ENCODE peak calls at places on chromosomes 3 and 15, in ten cellular contexts. K is H7; I is AG20443; Z is mucosa of gallbladder; E is HEK293T; X is AG08396; V is choroid plexus epithelial cell; D is cardiac fibroblast; S is stimulated activated naive CD8-positive, alpha-beta T cell treated with anti-CD3 and anti-CD28 coated beads, Interleukin-15, Interleukin-2, amounts not matched to agents 100 U/mL and 50 U/mL, for 24 hours; R is KG1. L is an unnamed sample.

GRCh38 chr3:112378989-112379692 is 46.2 kb downstream of the CD200 start:
- DNase-seq in K (no peak), I (peak; percentile 26), Z (no peak), E (no peak), X (peak; percentile 16), V (peak; percentile 99), D (peak; percentile 99), S (no peak), R (no peak), L (no peak)

GRCh38 chr15:94230886-94231727 is at the start of gene MCTP2:
- DNase-seq in K (peak; percentile 87), I (peak; percentile 77), Z (peak; percentile 88), E (no peak), X (peak; percentile 82), V (peak; percentile 54), D (peak; percentile 65), S (peak; percentile 90), R (peak; percentile 61), L (peak; percentile 40)

GRCh38 chr3:158106773-158107461 is 697 bp upstream of the SHOX2 start:
- DNase-seq in K (peak; percentile 65), I (peak; percentile 32), Z (no peak), E (peak; percentile 52), X (no peak), V (no peak), D (no peak), S (peak; percentile 22), R (no peak), L (no peak)

GRCh38 chr3:85781806-85782205 is 823.0 kb downstream of the CADM2 start:
- DNase-seq in K (no peak), I (no peak), Z (no peak), E (no peak), X (no peak), V (peak; percentile 32), D (no peak), S (no peak), R (no peak), L (no peak)

GRCh38 chr15:71447328-71448250 is 332.3 kb downstream of the THSD4 start:
- DNase-seq in K (no peak), I (no peak), Z (peak; percentile 37), E (no peak), X (no peak), V (peak; percentile 51), D (peak; percentile 55), S (no peak), R (no peak), L (no peak)

GRCh38 chr3:39063143-39063542 is 11.3 kb downstream of the WDR48 start:
- DNase-seq in K (no peak), I (no peak), Z (no peak), E (no peak), X (no peak), V (no peak), D (no peak), S (no peak), R (no peak), L (no peak)

GRCh38 chr3:186933801-186934200 is 3.5 kb downstream of the ST6GAL1 start:
- DNase-seq in K (no peak), I (no peak), Z (no peak), E (no peak), X (no peak), V (no peak), D (no peak), S (no peak), R (no peak), L (no peak)

GRCh38 chr3:155815030-155815429 is 9.0 kb upstream of the C3orf33 start:
- DNase-seq in K (no peak), I (no peak), Z (no peak), E (no peak), X (no peak), V (no peak), D (no peak), S (no peak), R (no peak), L (no peak)

GRCh38 chr3:61769266-61769665 is 207.9 kb downstream of the PTPRG start:
- DNase-seq in K (no peak), I (no peak), Z (no peak), E (no peak), X (no peak), V (no peak), D (no peak), S (no peak), R (no peak), L (no peak)

GRCh38 chr3:154602241-154602640 is 172.3 kb upstream of the GPR149 start:
- DNase-seq in K (no peak), I (no peak), Z (no peak), E (no peak), X (no peak), V (no peak), D (no peak), S (no peak), R (no peak), L (no peak)

GRCh38 chr3:74124716-74125115 is 489.7 kb downstream of the CNTN3 start:
- DNase-seq in K (no peak), I (no peak), Z (no peak), E (no peak), X (no peak), V (peak; percentile 41), D (no peak), S (no peak), R (no peak), L (no peak)

GRCh38 chr3:195087321-195087720 is 183.6 kb downstream of the XXYLT1 start:
- DNase-seq in K (peak; percentile 78), I (no peak), Z (no peak), E (no peak), X (no peak), V (no peak), D (no peak), S (no peak), R (no peak), L (no peak)